ENCODE peak calls at places on chromosomes 1 and 21, in five cellular contexts. J is GM12891, C is GM12878, M is SK-N-SH, I is H1. N is an unnamed sample.

GRCh38 chr1:162666006-162666645 is 33.9 kb downstream of the DDR2 start:
- DNase-seq in C (no peak), I (no peak), J (no peak), M (no peak), N (no peak)

GRCh38 chr1:26418865-26419349 is 8.3 kb downstream of the LIN28A start:
- DNase-seq in J (no peak), I (peak), C (no peak), M (no peak), N (no peak)

GRCh38 chr1:226706664-226707063 is 32.4 kb downstream of the ITPKB start:
- DNase-seq in M (peak), J (no peak), C (no peak), I (no peak), N (no peak)

GRCh38 chr1:19468397-19468956 is 16.9 kb downstream of the CAPZB start:
- DNase-seq in J (no peak), C (no peak), I (no peak), M (no peak), N (no peak)

GRCh38 chr1:119008483-119009299 is 20.5 kb upstream of the TBX15 start:
- DNase-seq in J (no peak), C (peak), M (peak), I (peak), N (no peak)

GRCh38 chr1:101239095-101240040 is 2.5 kb downstream of the S1PR1 start:
- DNase-seq in J (no peak), I (no peak), M (no peak), C (no peak), N (no peak)

GRCh38 chr1:46409063-46409372 is 14.9 kb downstream of the FAAH start:
- DNase-seq in J (no peak), I (no peak), C (no peak), M (no peak), N (no peak)

GRCh38 chr21:25462517-25462971 is 144.7 kb downstream of the MRPL39 start:
- DNase-seq in I (no peak), C (peak), M (no peak), J (no peak), N (no peak)

GRCh38 chr1:89657886-89658285 is 25.0 kb downstream of the LRRC8C start:
- DNase-seq in C (peak), J (no peak), M (no peak), I (no peak), N (no peak)

GRCh38 chr1:8677782-8678181 is 139.7 kb downstream of the RERE start:
- DNase-seq in J (no peak), C (no peak), M (no peak), I (no peak), N (no peak)

GRCh38 chr1:206658981-206659273 is 23.6 kb downstream of the DYRK3 start:
- DNase-seq in J (no peak), I (no peak), C (no peak), M (no peak), N (no peak)

GRCh38 chr1:53551428-53551995 is 92.3 kb downstream of the DMRTB1 start:
- DNase-seq in M (peak), J (no peak), I (no peak), C (no peak), N (no peak)

GRCh38 chr1:212388985-212389716 is 25.5 kb downstream of the PACC1 start:
- DNase-seq in I (no peak), C (no peak), M (no peak), J (no peak), N (no peak)

GRCh38 chr1:89358287-89358893 is 5.5 kb upstream of the GBP6 start:
- DNase-seq in M (peak), J (peak), I (peak), C (peak), N (no peak)

GRCh38 chr1:171645553-171646336 is 6.7 kb downstream of the MYOC start:
- DNase-seq in M (peak), J (no peak), I (no peak), C (no peak), N (no peak)
- TF ChIP-seq TAF1 in M (no peak), J (no peak), I (no peak), C (no peak), N (no peak)

GRCh38 chr21:42609806-42610205 is 43.6 kb upstream of the PDE9A start:
- DNase-seq in M (no peak), I (no peak), C (peak), J (no peak), N (no peak)
- TF ChIP-seq TAF1 in M (no peak), I (no peak), C (no peak), J (no peak), N (no peak)

GRCh38 chr21:14947613-14948160 is 117.1 kb downstream of the NRIP1 start:
- DNase-seq in C (no peak), M (no peak), J (no peak), I (no peak), N (no peak)
- TF ChIP-seq TAF1 in C (no peak), M (no peak), J (no peak), I (no peak), N (no peak)

DNA sequence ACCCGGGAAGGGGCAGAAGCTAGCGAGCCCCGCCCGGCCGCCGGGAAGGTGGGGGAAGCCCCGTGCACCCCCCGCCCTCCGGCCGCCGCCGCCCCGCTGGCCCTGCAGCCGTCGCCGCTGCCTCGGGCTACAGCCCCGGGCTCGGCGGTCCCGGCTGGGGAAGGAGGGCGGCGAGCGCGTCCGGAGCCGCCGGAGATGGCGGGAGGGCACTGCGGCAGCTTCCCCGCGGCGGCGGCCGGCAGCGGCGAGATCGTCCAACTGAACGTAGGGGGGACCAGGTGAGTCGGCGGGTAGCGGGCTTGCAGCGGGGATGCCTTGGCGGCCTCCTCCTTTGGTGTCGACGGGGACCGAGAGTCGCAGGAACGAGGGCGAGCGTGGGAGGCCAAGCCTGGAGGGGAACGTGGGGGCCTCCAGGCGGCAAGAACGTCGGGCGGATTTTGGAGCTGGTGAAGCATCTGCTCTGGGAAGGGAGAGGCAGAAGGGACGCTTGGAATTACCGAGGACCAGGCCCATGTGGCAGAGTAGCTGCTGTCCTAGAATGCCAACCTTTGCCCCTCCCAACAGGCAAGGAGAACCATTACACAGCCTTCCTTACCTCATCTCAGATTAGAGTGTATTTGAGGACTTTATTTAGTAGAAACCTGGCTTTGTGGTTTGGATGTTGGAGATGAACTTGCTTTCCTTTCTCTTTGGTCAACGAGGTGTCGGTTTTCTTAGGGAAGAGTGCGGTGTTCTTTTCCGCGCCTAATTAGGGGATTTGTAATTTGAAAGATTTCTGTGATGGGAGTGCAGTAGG is 585 bp downstream of the KCTD3 start:
- DNase-seq in I (peak), M (peak), C (no peak), J (peak), N (peak)
- TF ChIP-seq TAF1 in I (peak), M (no peak), C (no peak), J (no peak), N (no peak)

DNA sequence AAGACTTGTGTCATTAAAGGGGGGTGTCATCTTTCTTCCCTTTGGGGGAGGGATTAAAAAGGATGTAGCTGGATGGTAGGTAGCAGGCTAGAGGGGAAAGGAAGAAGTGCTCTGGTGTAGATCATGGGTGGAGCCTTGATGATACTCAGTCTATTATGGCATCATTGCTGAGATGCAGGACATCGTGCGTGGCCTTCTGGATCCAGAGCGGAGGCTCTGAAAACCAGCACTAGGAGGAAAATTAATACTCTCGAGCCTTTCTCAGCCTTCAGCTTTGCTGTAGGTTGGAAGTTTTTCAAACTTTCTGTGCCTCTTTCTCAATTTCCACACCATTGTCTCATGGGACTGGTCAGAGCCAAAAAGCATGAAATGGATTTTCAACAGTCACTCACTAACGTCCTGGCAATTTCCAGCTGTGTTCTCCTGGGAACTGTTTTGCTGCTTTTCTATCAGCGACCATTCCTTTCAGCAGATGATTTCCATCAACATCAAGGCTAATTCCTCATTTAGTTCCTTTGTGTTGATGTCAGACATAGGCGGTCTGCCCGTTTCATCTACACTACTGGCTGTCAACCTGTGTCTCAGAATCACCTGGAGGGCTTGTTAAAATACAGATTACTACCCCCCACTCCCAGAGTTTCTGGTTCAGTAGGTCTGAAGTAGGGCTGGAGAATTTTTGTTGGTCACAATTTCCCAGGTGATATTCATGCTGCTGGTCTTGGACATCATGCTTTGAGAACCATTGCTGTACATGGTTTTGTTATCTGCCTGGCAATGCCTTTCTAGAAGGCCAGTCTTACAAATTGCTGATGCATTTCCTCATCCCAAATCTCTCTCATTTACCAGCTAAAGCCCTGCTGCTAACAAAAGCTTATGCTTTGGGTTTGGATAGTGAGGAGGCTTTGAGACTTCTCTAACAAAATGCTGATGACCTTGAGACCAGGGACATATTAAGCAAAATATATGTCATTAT is 7.7 kb downstream of the CACNA1E start:
- DNase-seq in M (no peak), I (no peak), C (no peak), J (no peak), N (no peak)
- TF ChIP-seq TAF1 in M (no peak), I (no peak), C (no peak), J (no peak), N (no peak)

DNA sequence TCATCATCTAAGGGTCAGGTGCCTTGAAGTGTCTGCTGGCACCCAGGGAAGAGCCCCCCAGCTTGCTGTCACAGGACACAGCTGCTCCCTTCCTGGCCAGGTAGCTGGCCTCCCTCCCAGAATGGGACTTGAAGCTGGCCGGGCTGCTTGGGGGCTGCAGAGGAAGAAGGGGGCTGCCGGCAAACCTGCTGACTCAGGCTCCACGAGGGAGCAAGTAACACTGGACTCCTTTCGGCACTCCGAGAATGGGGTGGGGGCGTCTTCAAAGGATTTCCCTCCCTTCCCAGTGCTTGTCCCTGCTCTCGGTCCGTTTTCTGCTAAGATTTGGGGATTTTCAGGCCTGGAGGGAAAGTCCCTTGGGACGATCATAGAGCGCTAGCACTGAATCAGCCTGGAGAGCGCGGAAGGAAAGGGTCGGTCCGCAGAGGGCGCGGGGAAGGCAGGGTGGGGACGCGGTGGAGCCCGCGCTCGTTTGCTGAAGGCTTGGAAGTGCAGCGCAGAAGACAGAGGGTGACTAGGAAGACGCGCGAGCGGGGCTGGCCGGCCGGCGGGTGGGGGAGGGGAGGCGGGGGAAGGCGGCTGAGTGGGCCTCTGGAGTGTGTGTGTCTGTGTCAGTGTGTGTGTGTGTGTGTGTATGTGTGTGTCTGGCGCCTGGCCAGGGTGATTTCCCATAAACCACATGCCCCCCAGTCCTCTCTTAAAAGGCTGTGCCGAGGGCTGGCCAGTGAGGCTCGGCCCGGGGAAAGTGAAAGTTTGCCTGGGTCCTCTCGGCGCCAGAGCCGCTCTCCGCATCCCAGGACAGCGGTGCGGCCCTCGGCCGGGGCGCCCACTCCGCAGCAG is at the start of gene CSF1:
- DNase-seq in M (peak), C (peak), J (peak), I (peak), N (peak)
- TF ChIP-seq TAF1 in M (peak), C (no peak), J (no peak), I (no peak), N (peak)

GRCh38 chr21:45869121-45870007 is 112.2 kb upstream of the COL6A1 start:
- DNase-seq in I (no peak), J (no peak), M (no peak), C (no peak), N (no peak)
- TF ChIP-seq TAF1 in I (no peak), J (no peak), M (no peak), C (no peak), N (no peak)